ENCODE peak calls at places on chromosomes 3 and 15, in four cellular contexts. D, A, G and P are unnamed samples.

GRCh38 chr3:39127907-39128303 is 20.4 kb downstream of the TTC21A start:
- DNase-seq in G (no peak), D (no peak), A (no peak), P (no peak)

GRCh38 chr15:57033715-57034439 is 115.4 kb downstream of the TCF12 start:
- DNase-seq in G (no peak), D (no peak), A (no peak), P (no peak)

GRCh38 chr3:29644261-29644660 is 363.4 kb downstream of the RBMS3 start:
- DNase-seq in D (peak; percentile 19), A (no peak), G (peak; percentile 94), P (peak; percentile 14)

GRCh38 chr3:99872633-99873254 is 55.1 kb downstream of the CMSS1 start:
- DNase-seq in D (peak; percentile 45), A (no peak), G (no peak), P (no peak)

GRCh38 chr15:66024998-66025397 is 155.7 kb downstream of the RAB11A start:
- DNase-seq in D (peak; percentile 39), G (peak; percentile 12), A (no peak), P (no peak)

GRCh38 chr15:45402955-45403892 is 24.9 kb upstream of the GATM start:
- DNase-seq in G (peak; percentile 29), D (peak; percentile 43), A (peak; percentile 37), P (no peak)

GRCh38 chr15:89672221-89673161 is 6.7 kb downstream of the PLIN1 start:
- DNase-seq in G (peak; percentile 68), A (no peak), D (peak; percentile 51), P (peak; percentile 24)

GRCh38 chr15:64430000-64430735 is 30.2 kb upstream of the ZNF609 start:
- DNase-seq in D (peak; percentile 94), A (no peak), G (peak; percentile 96), P (peak; percentile 60)

GRCh38 chr3:194640829-194641228 is 7.6 kb upstream of the TMEM44 start:
- DNase-seq in G (no peak), D (peak; percentile 56), A (peak; percentile 29), P (no peak)

GRCh38 chr3:10702961-10703740 is 112.9 kb upstream of the SLC6A11 start:
- DNase-seq in G (no peak), D (no peak), A (no peak), P (no peak)

GRCh38 chr3:60055765-60056164 is 1005.9 kb upstream of the CFAP20DC start:
- DNase-seq in G (no peak), A (no peak), D (peak; percentile 82), P (no peak)

GRCh38 chr3:59692117-59692516 is 642.3 kb upstream of the CFAP20DC start:
- DNase-seq in G (no peak), D (no peak), A (no peak), P (no peak)

GRCh38 chr3:194422188-194422587 is 23.1 kb upstream of the GP5 start:
- DNase-seq in G (peak; percentile 12), A (no peak), D (peak; percentile 45), P (peak; percentile 10)

GRCh38 chr3:126287536-126288181 is 69.5 kb downstream of the KLF15 start:
- DNase-seq in G (peak; percentile 48), D (peak; percentile 59), A (no peak), P (no peak)

GRCh38 chr3:72159487-72159886 is 374.5 kb upstream of the PROK2 start:
- DNase-seq in G (no peak), A (no peak), D (no peak), P (no peak)

GRCh38 chr3:23389089-23389488 is 186.0 kb downstream of the UBE2E2 start:
- DNase-seq in G (no peak), A (peak; percentile 16), D (no peak), P (no peak)

GRCh38 chr3:53161345-53161819 is 373 bp downstream of the PRKCD start:
- DNase-seq in A (no peak), G (no peak), D (no peak), P (no peak)

GRCh38 chr3:12135029-12135634 is 23.6 kb downstream of the TIMP4 start:
- DNase-seq in A (peak; percentile 66), G (peak; percentile 58), D (peak; percentile 49), P (no peak)

GRCh38 chr3:153173758-153174516 is 11.9 kb downstream of the RAP2B start:
- DNase-seq in A (peak; percentile 28), D (peak; percentile 60), G (peak; percentile 59), P (peak; percentile 31)

GRCh38 chr15:46416544-46416943 is 781.7 kb downstream of the SQOR start:
- DNase-seq in A (no peak), G (peak; percentile 6), D (peak; percentile 0), P (no peak)

GRCh38 chr3:152291649-152292066 is 22.9 kb downstream of the MBNL1 start:
- DNase-seq in D (peak; percentile 79), A (no peak), G (no peak), P (no peak)

GRCh38 chr3:191148131-191148530 is 50.9 kb upstream of the OSTN start:
- DNase-seq in A (no peak), D (no peak), G (no peak), P (no peak)

GRCh38 chr3:152405915-152406802 is 137.4 kb downstream of the MBNL1 start:
- DNase-seq in D (peak; percentile 89), A (peak; percentile 53), G (peak; percentile 97), P (no peak)

GRCh38 chr3:119885746-119886530 is 104.0 kb downstream of the NR1I2 start:
- DNase-seq in D (peak; percentile 41), A (no peak), G (peak; percentile 33), P (no peak)

GRCh38 chr15:35019401-35020327 is 31.6 kb upstream of the ZNF770 start:
- DNase-seq in A (peak; percentile 41), G (peak; percentile 41), D (peak; percentile 21), P (no peak)

GRCh38 chr3:126343675-126344074 is 13.5 kb downstream of the KLF15 start:
- DNase-seq in G (no peak), D (no peak), A (no peak), P (no peak)

GRCh38 chr15:66253643-66254363 is at the start of gene MEGF11:
- DNase-seq in D (peak; percentile 56), A (peak; percentile 42), G (peak; percentile 24), P (no peak)

GRCh38 chr15:71448688-71449114 is 333.4 kb downstream of the THSD4 start:
- DNase-seq in D (peak; percentile 53), A (peak; percentile 86), G (peak; percentile 58), P (no peak)

GRCh38 chr3:108669211-108669610 is 79.7 kb downstream of the DZIP3 start:
- DNase-seq in A (no peak), G (no peak), D (no peak), P (no peak)

GRCh38 chr15:85005319-85005718 is 23.7 kb downstream of the PDE8A start:
- DNase-seq in G (no peak), D (no peak), A (no peak), P (no peak)
- TF ChIP-seq CTCF in G (peak; percentile 28), D (no peak), A (peak; percentile 23), P (no peak)

GRCh38 chr15:78194568-78194925 is 39.8 kb downstream of the ACSBG1 start:
- DNase-seq in D (no peak), A (no peak), G (no peak), P (no peak)
- H3K4me3 ChIP-seq in D (no peak overlapping the region), A (no peak overlapping the region), G (no peak overlapping the region), P (no peak overlapping the region)

DNA sequence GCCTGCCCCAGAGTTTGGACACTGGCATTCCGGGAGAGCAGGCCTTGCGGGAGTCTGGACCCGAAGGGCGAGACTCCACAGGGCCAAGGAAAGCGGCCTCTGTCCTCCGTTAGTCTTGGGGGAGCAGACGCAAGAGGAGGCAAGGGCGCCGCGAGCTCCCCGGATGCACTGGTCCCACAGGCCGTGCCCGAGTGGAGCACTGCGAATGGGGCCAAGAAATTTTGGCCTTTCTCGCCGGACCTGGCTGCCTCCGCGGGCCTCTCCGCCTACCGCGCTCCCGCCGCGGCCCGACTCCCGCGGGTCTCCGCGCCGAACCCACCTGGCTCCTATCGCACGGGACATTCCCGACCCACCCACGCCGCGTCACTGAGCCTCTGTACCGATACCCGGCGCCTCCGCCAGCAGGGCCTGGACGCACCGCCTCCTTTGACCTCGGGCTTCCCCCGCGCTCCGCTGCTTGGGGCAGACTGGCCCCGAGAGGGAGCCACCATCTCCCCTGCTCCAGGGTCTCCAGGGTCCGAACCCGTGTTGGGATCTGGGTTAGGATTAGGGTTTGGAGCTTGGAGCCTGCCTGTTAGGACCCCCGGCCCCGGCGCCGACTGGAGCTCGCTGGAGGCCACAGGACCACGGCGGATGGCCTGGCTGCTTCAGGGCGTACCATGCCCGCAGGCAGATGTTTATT is 11.8 kb downstream of the SHOX2 start:
- DNase-seq in G (no peak), A (no peak), D (no peak), P (no peak)
- TF ChIP-seq CTCF in G (no peak), A (no peak), D (no peak), P (no peak)

DNA sequence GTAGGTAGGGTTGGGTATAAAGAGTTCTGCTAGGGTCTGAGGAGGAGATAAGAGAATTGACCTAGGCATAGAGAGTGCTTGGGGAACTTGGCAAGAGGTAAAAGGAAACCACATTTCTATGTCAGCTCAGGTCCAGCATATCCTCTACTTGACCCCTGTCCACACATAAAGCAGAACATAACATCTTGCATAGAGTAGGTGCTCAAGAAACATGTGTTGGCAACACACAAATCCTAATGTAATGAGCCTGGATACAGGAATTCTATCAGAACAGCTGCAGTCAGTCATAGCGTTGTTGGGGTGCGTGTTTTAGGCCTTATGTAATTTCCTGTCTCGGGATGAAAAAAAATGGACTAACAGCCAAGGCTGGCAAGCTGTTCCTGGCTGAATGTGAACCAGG is 35.0 kb upstream of the PLCL2 start:
- DNase-seq in D (peak; percentile 77), G (peak; percentile 79), A (no peak), P (no peak)
- H3K4me3 ChIP-seq in D (no peak overlapping the region), G (no peak overlapping the region), A (no peak overlapping the region), P (no peak overlapping the region)

GRCh38 chr15:25944386-25944785 is 81.3 kb upstream of the ATP10A start:
- DNase-seq in A (no peak), D (no peak), G (no peak), P (no peak)
- TF ChIP-seq CTCF in A (no peak), D (no peak), G (no peak), P (no peak)

GRCh38 chr3:141440942-141441341 is 45.9 kb upstream of the RASA2 start:
- DNase-seq in G (no peak), A (no peak), D (no peak), P (no peak)

GRCh38 chr3:141442421-141442820 is 44.4 kb upstream of the RASA2 start:
- DNase-seq in G (no peak), D (no peak), A (no peak), P (no peak)

GRCh38 chr3:141439589-141439988 is 47.2 kb upstream of the RASA2 start:
- DNase-seq in G (no peak), A (no peak), D (no peak), P (no peak)

GRCh38 chr3:141442914-141443313 is 43.9 kb upstream of the RASA2 start:
- DNase-seq in G (no peak), A (no peak), D (no peak), P (no peak)

GRCh38 chr3:141441381-141442365 is 45.2 kb upstream of the RASA2 start:
- DNase-seq in D (peak; percentile 86), A (peak; percentile 66), G (peak; percentile 67), P (peak; percentile 73)
- H3K4me3 ChIP-seq in D (peak overlapping the region; percentile 11), A (no peak overlapping the region), G (no peak overlapping the region), P (no peak overlapping the region)